ENCODE peak calls at places on chromosomes 11 and 22, in eight cellular contexts. R is heart left ventricle; T is neuronal stem cell; Z is psoas muscle; Y is fibroblast of lung; V is effector memory CD4-positive, alpha-beta T cell; H is cardiac muscle cell; N is body of pancreas. D is an unnamed sample. For H3K4me1, the result is how much of the 10 kb centered on the place peaks cover.

GRCh38 chr11:15665368-15665871 is 550.7 kb downstream of the INSC start:
- DNase-seq in R (no peak), T (no peak), Z (no peak), Y (peak), V (no peak), H (no peak), N (no peak), D (no peak)

GRCh38 chr22:46591890-46592289 is 28.3 kb upstream of the GRAMD4 start:
- DNase-seq in R (peak), T (no peak), Z (no peak), Y (no peak), V (no peak), H (no peak), N (no peak), D (no peak)

GRCh38 chr11:3074912-3075589 is 17.8 kb upstream of the CARS1 start:
- DNase-seq in R (no peak), T (no peak), Z (no peak), Y (no peak), V (no peak), H (no peak), N (peak), D (no peak)

GRCh38 chr11:113147249-113147648 is 167.1 kb upstream of the TTC12 start:
- DNase-seq in R (no peak), T (peak), Z (no peak), Y (no peak), V (no peak), H (peak), N (no peak), D (no peak)

GRCh38 chr22:43213066-43213465 is 26.1 kb upstream of the TTLL12 start:
- DNase-seq in R (no peak), T (no peak), Z (no peak), Y (no peak), V (no peak), H (peak), N (no peak), D (no peak)

GRCh38 chr22:45341503-45341902 is 31.8 kb downstream of the FAM118A start:
- DNase-seq in R (no peak), T (no peak), Z (no peak), Y (no peak), V (no peak), H (peak), N (no peak), D (no peak)

GRCh38 chr22:24758164-24758799 is 16.2 kb downstream of the PIWIL3 start:
- DNase-seq in R (no peak), T (peak), Z (peak), Y (peak), V (no peak), H (peak), N (peak), D (no peak)

GRCh38 chr11:74055938-74056337 is 47.1 kb upstream of the UCP3 start:
- DNase-seq in R (no peak), T (no peak), Z (no peak), Y (peak), V (no peak), H (no peak), N (no peak), D (no peak)

GRCh38 chr11:72720806-72721205 is 31.4 kb downstream of the ARAP1 start:
- DNase-seq in R (no peak), T (no peak), Z (no peak), Y (no peak), V (no peak), H (no peak), N (peak), D (no peak)

GRCh38 chr11:72722050-72722748 is 30.0 kb downstream of the ARAP1 start:
- DNase-seq in R (peak), T (peak), Z (peak), Y (peak), V (peak), H (peak), N (peak), D (peak)

GRCh38 chr11:72720047-72720446 is 32.2 kb downstream of the ARAP1 start:
- DNase-seq in R (no peak), T (no peak), Z (no peak), Y (no peak), V (no peak), H (no peak), N (no peak), D (no peak)

GRCh38 chr11:72721689-72722049 is 30.5 kb downstream of the ARAP1 start:
- DNase-seq in R (peak), T (no peak), Z (no peak), Y (no peak), V (peak), H (no peak), N (peak), D (no peak)

DNA sequence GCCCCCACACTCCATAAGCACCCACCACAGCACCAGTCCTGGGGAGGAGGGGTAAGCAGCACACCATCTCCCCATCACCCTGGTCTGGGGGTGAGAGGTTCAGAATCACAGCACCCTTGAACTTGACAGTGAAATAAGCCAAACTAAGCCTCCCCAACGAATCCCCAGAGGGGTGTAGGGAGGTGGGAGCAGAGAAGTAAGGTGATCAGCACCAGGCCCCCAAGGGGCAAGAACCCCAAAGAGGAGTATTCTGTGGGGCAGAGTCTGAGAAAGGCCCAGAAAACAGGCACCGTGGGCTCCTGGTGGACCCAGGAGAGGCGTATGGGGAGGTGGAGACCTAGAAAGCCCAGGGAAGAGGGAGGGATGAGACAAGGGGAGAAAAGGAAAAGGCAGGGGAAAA is 30.9 kb downstream of the ARAP1 start:
- DNase-seq in R (peak), T (no peak), Z (no peak), Y (no peak), V (no peak), H (no peak), N (no peak), D (no peak)
- H3K4me3 ChIP-seq in R (peak), T (no peak), Z (peak), Y (peak), V (peak), H (no peak), N (peak), D (peak)

GRCh38 chr22:37239336-37240239 is 4.5 kb downstream of the RAC2 start:
- DNase-seq in R (no peak), T (no peak), Z (no peak), Y (no peak), V (no peak), H (no peak), N (no peak), D (peak)
- H3K4me1 ChIP-seq in R (half or more), T (under half), Z (under half), Y (under half), V (half or more), H (under half), N (under half), D (under half)

GRCh38 chr11:6320411-6321207 is at the start of gene CAVIN3:
- DNase-seq in R (peak), T (peak), Z (peak), Y (peak), V (no peak), H (peak), N (peak), D (peak)

GRCh38 chr11:6321961-6322362 is 1.7 kb upstream of the CAVIN3 start:
- DNase-seq in R (no peak), T (peak), Z (no peak), Y (peak), V (no peak), H (peak), N (no peak), D (no peak)

GRCh38 chr11:6321356-6321755 is 1.1 kb upstream of the CAVIN3 start:
- DNase-seq in R (no peak), T (no peak), Z (peak), Y (no peak), V (no peak), H (no peak), N (no peak), D (no peak)

GRCh38 chr11:6319001-6319878 is 1.1 kb downstream of the CAVIN3 start:
- DNase-seq in R (peak), T (no peak), Z (peak), Y (peak), V (no peak), H (peak), N (peak), D (no peak)

GRCh38 chr11:6319879-6320410 is 356 bp downstream of the CAVIN3 start:
- DNase-seq in R (peak), T (peak), Z (peak), Y (peak), V (no peak), H (peak), N (peak), D (peak)
- H3K4me3 ChIP-seq in R (peak), T (peak), Z (peak), Y (peak), V (peak), H (peak), N (peak), D (peak)

GRCh38 chr11:109016724-109017123 is 351.9 kb downstream of the DDX10 start:
- DNase-seq in R (no peak), T (no peak), Z (no peak), Y (no peak), V (no peak), H (no peak), N (no peak), D (no peak)

GRCh38 chr11:109018639-109019038 is 353.8 kb downstream of the DDX10 start:
- DNase-seq in R (no peak), T (no peak), Z (no peak), Y (no peak), V (no peak), H (no peak), N (no peak), D (no peak)

GRCh38 chr11:109015283-109015682 is 350.4 kb downstream of the DDX10 start:
- DNase-seq in R (no peak), T (no peak), Z (no peak), Y (peak), V (no peak), H (no peak), N (no peak), D (no peak)

GRCh38 chr11:109017489-109017888 is 352.6 kb downstream of the DDX10 start:
- DNase-seq in R (no peak), T (no peak), Z (no peak), Y (no peak), V (no peak), H (no peak), N (no peak), D (no peak)

GRCh38 chr11:109012996-109013395 is 348.1 kb downstream of the DDX10 start:
- DNase-seq in R (no peak), T (no peak), Z (no peak), Y (no peak), V (no peak), H (no peak), N (no peak), D (no peak)
- H3K4me1 ChIP-seq in R (under half), T (under half), Z (under half), Y (under half), V (under half), H (under half), N (under half), D (under half)

GRCh38 chr11:86951706-86952105 is 3.5 kb downstream of the FZD4 start:
- DNase-seq in R (no peak), T (no peak), Z (no peak), Y (no peak), V (no peak), H (no peak), N (no peak), D (no peak)
- H3K4me3 ChIP-seq in R (peak), T (no peak), Z (peak), Y (no peak), V (no peak), H (no peak), N (no peak), D (no peak)

GRCh38 chr11:130672911-130673310 is 224.5 kb downstream of the ADAMTS15 start:
- DNase-seq in R (no peak), T (no peak), Z (no peak), Y (peak), V (no peak), H (no peak), N (peak), D (no peak)
- H3K4me1 ChIP-seq in R (under half), T (under half), Z (under half), Y (under half), V (under half), H (under half), N (under half), D (under half)

DNA sequence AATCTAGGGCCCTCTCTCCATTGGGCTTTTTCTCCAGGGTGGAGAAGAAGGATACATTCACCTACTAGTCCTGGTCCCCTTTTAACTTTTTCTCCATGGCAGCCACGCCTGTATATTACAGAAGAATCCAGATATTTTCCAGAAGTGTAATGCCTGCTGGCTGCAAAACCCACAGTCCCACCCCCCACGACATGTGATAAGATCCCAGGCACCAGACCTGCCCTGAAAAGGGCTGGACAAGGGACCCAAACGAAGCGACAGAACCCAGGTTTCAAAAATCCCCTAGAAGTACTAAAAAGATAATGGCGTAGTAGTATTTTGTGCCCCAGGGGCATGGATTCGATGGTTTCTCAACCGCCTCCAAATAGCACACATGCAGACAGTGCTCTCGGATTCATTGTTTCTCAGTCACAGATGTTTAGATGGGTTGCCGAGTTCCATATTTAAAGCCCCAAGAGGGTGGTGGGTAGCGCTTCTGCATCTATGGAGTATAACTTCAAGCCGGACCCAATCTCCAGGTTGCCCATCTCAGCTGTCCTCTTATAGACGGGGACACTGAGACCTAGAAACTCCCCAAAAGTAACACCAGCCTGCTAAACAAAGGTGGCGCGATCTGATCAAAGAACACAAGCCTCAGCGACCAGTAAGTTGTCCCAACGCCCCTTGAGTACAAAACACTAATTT is 2.6 kb downstream of the WT1 start:
- DNase-seq in R (no peak), T (no peak), Z (no peak), Y (no peak), V (no peak), H (no peak), N (no peak), D (no peak)
- H3K4me3 ChIP-seq in R (peak), T (no peak), Z (peak), Y (no peak), V (no peak), H (no peak), N (no peak), D (no peak)

DNA sequence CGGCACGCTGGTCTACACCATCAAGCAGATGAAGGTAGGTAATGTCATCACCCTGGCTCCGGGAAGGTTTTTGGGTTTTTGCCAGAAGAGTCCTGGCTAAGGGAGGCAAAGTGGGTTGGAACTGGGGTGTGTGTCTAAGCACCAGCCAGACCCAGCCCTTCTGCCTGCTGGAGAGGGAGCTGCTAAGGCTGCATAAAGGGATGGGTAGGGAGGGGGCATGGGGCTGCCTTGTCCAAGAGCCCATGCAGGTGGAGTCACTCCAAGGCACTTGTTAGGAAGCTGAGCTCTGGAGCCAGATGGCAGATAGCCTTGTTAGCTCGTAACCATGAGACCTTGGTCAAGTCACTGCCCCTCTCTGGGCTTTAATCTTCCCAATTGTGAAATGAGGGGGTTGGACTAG is 48.0 kb downstream of the TIMP3 start:
- DNase-seq in R (no peak), T (no peak), Z (no peak), Y (no peak), V (no peak), H (no peak), N (no peak), D (no peak)
- H3K4me1 ChIP-seq in R (half or more), T (under half), Z (under half), Y (under half), V (under half), H (under half), N (under half), D (under half)